ENCODE peak calls at places on chromosome X, in ten cellular contexts. G is CD4-positive, alpha-beta memory T cell; Y is neural progenitor cell; L is heart right ventricle; J is SJSA1; Z is colonic mucosa; H is A549; V is cardiac muscle cell; I is PC-3; F is hepatocyte. X is an unnamed sample.

GRCh38 chrX:20523626-20524312 is 257.1 kb upstream of the RPS6KA3 start:
- DNase-seq in G (no peak), Y (no peak), L (no peak), J (no peak), Z (no peak), H (no peak), V (no peak), I (no peak), F (no peak), X (no peak)

GRCh38 chrX:49269010-49269767 is 404 bp upstream of the PPP1R3F start:
- DNase-seq in G (peak; percentile 95), Y (peak; percentile 95), L (peak; percentile 94), J (peak; percentile 97), Z (peak; percentile 95), H (peak; percentile 99), V (peak; percentile 94), I (peak; percentile 98), F (peak; percentile 96), X (peak; percentile 94)

GRCh38 chrX:128805236-128805635 is 718.1 kb downstream of the SMARCA1 start:
- DNase-seq in G (no peak), Y (no peak), L (no peak), J (no peak), Z (no peak), H (no peak), V (no peak), I (no peak), F (peak; percentile 8), X (no peak)

GRCh38 chrX:130669233-130669632 is 233.8 kb downstream of the ENOX2 start:
- DNase-seq in G (no peak), Y (no peak), L (no peak), J (peak; percentile 10), Z (no peak), H (no peak), V (no peak), I (peak; percentile 11), F (no peak), X (peak; percentile 33)

GRCh38 chrX:14352511-14352910 is 176.8 kb upstream of the GLRA2 start:
- DNase-seq in G (no peak), Y (no peak), L (no peak), J (peak; percentile 12), Z (no peak), H (no peak), V (no peak), I (peak; percentile 3), F (no peak), X (peak; percentile 48)

GRCh38 chrX:98028691-98029090 is 1145.0 kb downstream of the RPA4 start:
- DNase-seq in G (no peak), Y (no peak), L (no peak), J (no peak), Z (no peak), H (no peak), V (no peak), I (no peak), F (no peak), X (no peak)

GRCh38 chrX:41335590-41336331 is 1.8 kb downstream of the DDX3X start:
- DNase-seq in G (no peak), Y (no peak), L (no peak), J (no peak), Z (no peak), H (no peak), V (no peak), I (peak; percentile 10), F (no peak), X (no peak)

GRCh38 chrX:54182864-54183613 is at the start of gene FAM120C:
- DNase-seq in G (peak; percentile 62), Y (peak; percentile 80), L (peak; percentile 73), J (peak; percentile 81), Z (peak; percentile 75), H (peak; percentile 84), V (peak; percentile 69), I (peak; percentile 71), F (peak; percentile 75), X (peak; percentile 68)

GRCh38 chrX:72269671-72270251 is 7.3 kb downstream of the RPS4X start:
- DNase-seq in G (no peak), Y (no peak), L (no peak), J (peak; percentile 76), Z (no peak), H (peak; percentile 38), V (no peak), I (peak; percentile 61), F (no peak), X (no peak)

GRCh38 chrX:70960728-70961127 is 29.8 kb upstream of the SLC7A3 start:
- DNase-seq in G (no peak), Y (peak; percentile 30), L (no peak), J (no peak), Z (no peak), H (peak; percentile 16), V (no peak), I (peak; percentile 19), F (no peak), X (no peak)

GRCh38 chrX:108736509-108737479 is at the start of gene IRS4:
- DNase-seq in G (no peak), Y (peak; percentile 94), L (no peak), J (no peak), Z (no peak), H (peak; percentile 28), V (peak; percentile 79), I (peak; percentile 18), F (peak; percentile 37), X (no peak)

GRCh38 chrX:153883163-153883843 is 2.7 kb downstream of the L1CAM start:
- DNase-seq in G (no peak), Y (no peak), L (no peak), J (no peak), Z (no peak), H (no peak), V (no peak), I (no peak), F (no peak), X (no peak)
- H3K4me1 ChIP-seq in G (peaks cover 9% of the 10 kb centered on the region), Y (peaks cover 17% of the 10 kb centered on the region), L (peaks cover 5% of the 10 kb centered on the region), J (no peaks in the 10 kb centered on the region), Z (no peaks in the 10 kb centered on the region), H (peaks cover 21% of the 10 kb centered on the region), V (no peaks in the 10 kb centered on the region), I (peaks cover 9% of the 10 kb centered on the region), F (no peaks in the 10 kb centered on the region), X (no peaks in the 10 kb centered on the region)

GRCh38 chrX:154731881-154732280 is 19.0 kb downstream of the GAB3 start:
- DNase-seq in G (no peak), Y (no peak), L (no peak), J (no peak), Z (no peak), H (no peak), V (no peak), I (peak; percentile 55), F (no peak), X (no peak)

GRCh38 chrX:154734101-154734781 is 16.6 kb downstream of the GAB3 start:
- DNase-seq in G (no peak), Y (no peak), L (no peak), J (peak; percentile 57), Z (no peak), H (peak; percentile 19), V (no peak), I (peak; percentile 43), F (no peak), X (no peak)

GRCh38 chrX:154731203-154731602 is 19.7 kb downstream of the GAB3 start:
- DNase-seq in G (no peak), Y (no peak), L (no peak), J (no peak), Z (no peak), H (no peak), V (no peak), I (no peak), F (no peak), X (no peak)

GRCh38 chrX:154732421-154733071 is 18.3 kb downstream of the GAB3 start:
- DNase-seq in G (no peak), Y (no peak), L (no peak), J (peak; percentile 44), Z (no peak), H (peak; percentile 33), V (no peak), I (peak; percentile 83), F (no peak), X (no peak)

GRCh38 chrX:154733072-154733425 is 17.8 kb downstream of the GAB3 start:
- DNase-seq in G (no peak), Y (no peak), L (no peak), J (no peak), Z (no peak), H (peak; percentile 26), V (no peak), I (peak; percentile 67), F (no peak), X (no peak)
- H3K4me1 ChIP-seq in G (peaks cover 93% of the 10 kb centered on the region), Y (no peaks in the 10 kb centered on the region), L (peaks cover 99% of the 10 kb centered on the region), J (peaks cover 84% of the 10 kb centered on the region), Z (no peaks in the 10 kb centered on the region), H (peaks cover 60% of the 10 kb centered on the region), V (no peaks in the 10 kb centered on the region), I (peaks cover 54% of the 10 kb centered on the region), F (peaks cover 14% of the 10 kb centered on the region), X (peaks cover 4% of the 10 kb centered on the region)

GRCh38 chrX:8341814-8342590 is 122.6 kb upstream of the VCX3B start:
- DNase-seq in G (no peak), Y (no peak), L (no peak), J (no peak), Z (no peak), H (no peak), V (no peak), I (peak; percentile 70), F (no peak), X (peak; percentile 71)
- H3K4me1 ChIP-seq in G (no peaks in the 10 kb centered on the region), Y (no peaks in the 10 kb centered on the region), L (no peaks in the 10 kb centered on the region), J (no peaks in the 10 kb centered on the region), Z (no peaks in the 10 kb centered on the region), H (no peaks in the 10 kb centered on the region), V (no peaks in the 10 kb centered on the region), I (peaks cover 20% of the 10 kb centered on the region), F (no peaks in the 10 kb centered on the region), X (peaks cover 10% of the 10 kb centered on the region)

GRCh38 chrX:39438603-39439602 is 637.6 kb downstream of the MID1IP1 start:
- DNase-seq in G (no peak), Y (peak; percentile 30), L (no peak), J (no peak), Z (no peak), H (no peak), V (no peak), I (no peak), F (no peak), X (no peak)
- H3K4me1 ChIP-seq in G (peaks cover 11% of the 10 kb centered on the region), Y (no peaks in the 10 kb centered on the region), L (peaks cover 7% of the 10 kb centered on the region), J (peaks cover 13% of the 10 kb centered on the region), Z (no peaks in the 10 kb centered on the region), H (no peaks in the 10 kb centered on the region), V (peaks cover 28% of the 10 kb centered on the region), I (no peaks in the 10 kb centered on the region), F (peaks cover 28% of the 10 kb centered on the region), X (no peaks in the 10 kb centered on the region)

DNA sequence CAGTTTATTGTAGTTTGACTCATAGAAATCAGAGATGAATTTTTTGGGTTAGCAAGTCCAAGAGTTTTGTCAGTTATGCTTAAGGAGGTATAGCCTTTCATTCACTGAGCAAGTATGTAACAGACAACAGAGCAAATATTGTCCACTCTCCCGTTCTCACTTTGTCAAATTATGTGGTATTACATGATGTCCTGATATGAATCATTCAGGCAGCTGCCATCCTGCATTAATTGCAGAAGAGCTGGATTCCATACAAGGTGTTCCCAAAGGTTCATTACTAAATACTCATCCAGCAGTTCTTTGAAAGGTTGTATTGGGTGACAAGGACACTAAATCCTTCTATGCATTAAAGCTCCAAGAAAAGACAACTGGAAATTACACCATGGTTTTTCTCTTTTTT is 29.9 kb upstream of the PLAC1 start:
- DNase-seq in G (no peak), Y (no peak), L (no peak), J (no peak), Z (no peak), H (no peak), V (no peak), I (peak; percentile 34), F (no peak), X (no peak)
- H3K4me1 ChIP-seq in G (no peaks in the 10 kb centered on the region), Y (no peaks in the 10 kb centered on the region), L (peaks cover 7% of the 10 kb centered on the region), J (peaks cover 17% of the 10 kb centered on the region), Z (no peaks in the 10 kb centered on the region), H (peaks cover 46% of the 10 kb centered on the region), V (no peaks in the 10 kb centered on the region), I (peaks cover 48% of the 10 kb centered on the region), F (no peaks in the 10 kb centered on the region), X (peaks cover 35% of the 10 kb centered on the region)